ENCODE peak calls at places on chromosomes 4 and X, in four cellular contexts. A is naive thymus-derived CD4-positive, alpha-beta T cell; S is HCT116; U is PC-3. M is an unnamed sample.

GRCh38 chr4:147899512-147899911 is 167.6 kb downstream of the ARHGAP10 start:
- DNase-seq in U (no peak), A (no peak), S (no peak), M (peak)

GRCh38 chr4:40718571-40718970 is 31.2 kb upstream of the NSUN7 start:
- DNase-seq in S (no peak), A (no peak), U (peak), M (no peak)

GRCh38 chr4:123144626-123145025 is 222.2 kb upstream of the NUDT6 start:
- DNase-seq in U (no peak), A (no peak), S (no peak), M (no peak)

GRCh38 chrX:11965436-11965835 is 172.8 kb upstream of the FRMPD4 start:
- DNase-seq in S (no peak), A (no peak), U (no peak), M (no peak)

GRCh38 chr4:125168531-125168930 is 146.2 kb upstream of the FAT4 start:
- DNase-seq in A (no peak), S (no peak), U (no peak), M (peak)

GRCh38 chrX:100673397-100673953 is 29.5 kb downstream of the SRPX2 start:
- DNase-seq in U (peak), S (no peak), A (no peak), M (peak)

GRCh38 chr4:75398501-75398900 is 115.7 kb downstream of the RCHY1 start:
- DNase-seq in U (no peak), S (no peak), A (no peak), M (no peak)

GRCh38 chrX:68842781-68843581 is 14.2 kb downstream of the EFNB1 start:
- DNase-seq in U (no peak), A (no peak), S (no peak), M (no peak)

GRCh38 chr4:3280466-3280865 is 12.4 kb upstream of the RGS12 start:
- DNase-seq in U (no peak), S (no peak), A (no peak), M (no peak)

GRCh38 chr4:123438031-123438430 is 41.4 kb downstream of the SPRY1 start:
- DNase-seq in S (no peak), A (no peak), U (no peak), M (no peak)

GRCh38 chrX:134933911-134934310 is 56.9 kb upstream of the SMIM10 start:
- DNase-seq in S (no peak), U (no peak), A (no peak), M (no peak)

GRCh38 chr4:150570862-150571261 is 11.1 kb upstream of the MAB21L2 start:
- DNase-seq in S (no peak), A (no peak), U (no peak), M (no peak)

GRCh38 chr4:152090543-152090942 is 329.7 kb upstream of the GATB start:
- DNase-seq in A (no peak), S (no peak), U (no peak), M (peak)

GRCh38 chrX:150227321-150227860 is 135.7 kb upstream of the MAMLD1 start:
- DNase-seq in S (no peak), A (no peak), U (no peak), M (no peak)

GRCh38 chr4:78057135-78057599 is at the start of gene FRAS1:
- DNase-seq in A (no peak), U (peak), S (no peak), M (peak)

GRCh38 chr4:96102541-96103018 is 262.7 kb downstream of the PDHA2 start:
- DNase-seq in S (no peak), U (peak), A (no peak), M (no peak)

GRCh38 chr4:37892641-37893040 is 1.8 kb downstream of the TBC1D1 start:
- DNase-seq in A (peak), U (no peak), S (no peak), M (no peak)

GRCh38 chr4:101238706-101239105 is 108.6 kb downstream of the PPP3CA start:
- DNase-seq in U (peak), A (no peak), S (no peak), M (peak)

GRCh38 chrX:47080215-47080914 is 2.1 kb downstream of the RGN start:
- DNase-seq in A (no peak), U (no peak), S (no peak), M (no peak)

GRCh38 chrX:47080915-47081236 is 2.6 kb downstream of the RGN start:
- DNase-seq in U (no peak), S (no peak), A (no peak), M (no peak)

GRCh38 chrX:47078129-47079043 is at the start of gene RGN:
- DNase-seq in A (no peak), S (no peak), U (no peak), M (peak)
- H3K4me3 ChIP-seq in A (no peak), S (no peak), U (no peak), M (peak)

GRCh38 chrX:25001808-25002657 is 13.7 kb downstream of the ARX start:
- DNase-seq in A (no peak), S (no peak), U (no peak), M (no peak)
- H3K4me3 ChIP-seq in A (no peak), S (no peak), U (no peak), M (no peak)

GRCh38 chrX:139554367-139554766 is 23.8 kb downstream of the F9 start:
- DNase-seq in A (no peak), U (no peak), S (no peak), M (no peak)
- H3K4me3 ChIP-seq in A (no peak), U (no peak), S (no peak), M (no peak)

GRCh38 chr4:73205482-73205881 is 53.1 kb downstream of the ANKRD17 start:
- DNase-seq in A (no peak), S (no peak), U (no peak), M (no peak)

GRCh38 chr4:73211968-73212367 is 46.6 kb downstream of the ANKRD17 start:
- DNase-seq in U (no peak), S (no peak), A (no peak), M (no peak)

GRCh38 chr4:73206236-73206635 is 52.4 kb downstream of the ANKRD17 start:
- DNase-seq in S (no peak), A (no peak), U (no peak), M (no peak)

GRCh38 chr4:73212982-73213730 is 45.4 kb downstream of the ANKRD17 start:
- DNase-seq in U (no peak), A (no peak), S (no peak), M (no peak)

GRCh38 chr4:73208376-73208775 is 50.2 kb downstream of the ANKRD17 start:
- DNase-seq in S (no peak), A (no peak), U (peak), M (peak)
- H3K4me3 ChIP-seq in S (no peak), A (no peak), U (no peak), M (no peak)

GRCh38 chr4:185657699-185658098 is 122.4 kb upstream of the PDLIM3 start:
- DNase-seq in S (no peak), U (no peak), A (no peak), M (no peak)

GRCh38 chr4:185654965-185655554 is 119.8 kb upstream of the PDLIM3 start:
- DNase-seq in U (no peak), A (no peak), S (no peak), M (no peak)

GRCh38 chr4:185654311-185654710 is 119.0 kb upstream of the PDLIM3 start:
- DNase-seq in S (no peak), A (no peak), U (peak), M (no peak)

GRCh38 chr4:185657191-185657590 is 121.9 kb upstream of the PDLIM3 start:
- DNase-seq in A (no peak), S (no peak), U (no peak), M (no peak)

DNA sequence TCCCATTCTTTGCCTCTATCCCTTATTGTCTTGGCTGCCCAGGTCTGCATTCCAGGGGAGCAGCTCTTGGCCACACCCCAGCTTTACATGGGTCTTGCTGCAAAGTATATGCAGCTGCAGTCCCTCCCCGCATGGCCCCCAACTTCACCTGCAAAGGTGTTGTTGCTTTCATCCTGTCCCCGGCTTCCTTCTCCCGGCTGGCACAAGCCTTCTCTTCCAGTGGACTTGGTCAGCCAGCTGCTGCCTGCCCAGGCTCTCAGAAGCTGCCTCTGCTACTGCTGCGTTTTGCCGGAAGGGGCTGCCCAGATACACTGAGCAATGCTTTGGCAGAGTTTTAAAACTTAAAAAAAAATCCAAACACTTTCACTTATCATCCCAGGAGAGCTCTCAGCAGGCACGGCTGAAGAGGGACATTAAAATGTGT is 121.2 kb upstream of the PDLIM3 start:
- DNase-seq in A (no peak), U (peak), S (no peak), M (peak)
- H3K4me3 ChIP-seq in A (no peak), U (no peak), S (no peak), M (peak)

DNA sequence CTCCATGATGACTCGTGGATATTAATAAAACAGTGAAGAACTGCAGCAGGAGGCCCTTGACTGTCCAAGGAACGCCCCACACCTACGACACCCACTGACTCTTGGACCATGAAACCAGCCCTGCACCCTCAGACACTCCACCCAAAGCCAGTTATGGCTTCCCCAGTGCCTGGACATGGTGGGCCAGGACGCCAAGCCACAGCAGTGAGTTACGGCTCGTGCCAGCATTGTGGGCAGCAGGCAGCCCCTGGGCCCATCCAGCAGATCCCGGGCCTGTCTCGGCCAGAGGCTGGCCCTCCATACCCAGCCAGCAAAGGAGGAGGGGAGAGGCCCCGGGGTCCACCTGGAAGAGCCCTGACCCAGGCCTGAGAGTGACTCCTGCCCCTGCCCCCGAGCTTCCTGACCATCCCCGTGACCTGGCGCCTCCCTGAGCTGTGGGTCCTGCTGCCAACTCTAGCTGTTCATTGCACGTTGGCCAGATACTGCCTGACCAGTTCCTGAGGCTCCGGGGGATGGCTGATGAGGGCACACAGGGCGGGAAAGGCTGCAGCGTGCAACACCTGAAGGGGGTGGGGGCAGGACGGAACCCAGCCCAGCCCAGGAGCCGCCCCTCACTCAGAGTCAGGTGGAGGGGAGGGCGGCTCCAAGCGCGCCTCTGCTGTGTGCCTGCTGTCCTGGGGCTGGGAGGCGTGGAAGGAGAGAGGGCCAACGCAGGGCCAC is 816 bp downstream of the SLC49A3 start:
- DNase-seq in S (no peak), U (peak), A (no peak), M (no peak)
- H3K4me3 ChIP-seq in S (peak), U (no peak), A (no peak), M (peak)